ENCODE peak calls at places on chromosome 20, in ten cellular contexts. One of them, this sample, is unnamed.

GRCh38 chr20:34571753-34572152 is 13.2 kb downstream of the MAP1LC3A start:
- DNase-seq in caudate nucleus: no peak
- DNase-seq in activated CD4-positive, alpha-beta T cell treated with anti-CD3 and anti-CD28 coated beads, Interleukin-2, amount 10 ng/mL, durations not matched to agents 24 days and 14 days: no peak
- DNase-seq in stimulated activated CD8-positive, alpha-beta memory T cell treated with anti-CD3 and anti-CD28 coated beads, Interleukin-2, amount 100 ng/mL, for 1 hour: no peak
- DNase-seq in NCI-H2171 treated with DMSO at 0.1 percent for 48 hours: no peak
- DNase-seq in left ventricle myocardium inferior: no peak
- DNase-seq in MV-4-11: no peak
- DNase-seq in hippocampal formation: no peak
- DNase-seq in iPS-NIHi11: no peak
- DNase-seq in fibroblast of lung: no peak
- DNase-seq in this sample: no peak

GRCh38 chr20:35583636-35584560 is 31.7 kb upstream of the SPAG4 start:
- DNase-seq in stimulated activated CD8-positive, alpha-beta memory T cell treated with anti-CD3 and anti-CD28 coated beads, Interleukin-2, amount 100 ng/mL, for 1 hour: no peak
- DNase-seq in NCI-H2171 treated with DMSO at 0.1 percent for 48 hours: no peak
- DNase-seq in MV-4-11: no peak
- DNase-seq in hippocampal formation: no peak
- DNase-seq in caudate nucleus: no peak
- DNase-seq in left ventricle myocardium inferior: no peak
- DNase-seq in iPS-NIHi11: no peak
- DNase-seq in fibroblast of lung: no peak
- DNase-seq in activated CD4-positive, alpha-beta T cell treated with anti-CD3 and anti-CD28 coated beads, Interleukin-2, amount 10 ng/mL, durations not matched to agents 24 days and 14 days: no peak
- DNase-seq in this sample: no peak

GRCh38 chr20:20897922-20898321 is 185.5 kb upstream of the RALGAPA2 start:
- DNase-seq in NCI-H2171 treated with DMSO at 0.1 percent for 48 hours: no peak
- DNase-seq in iPS-NIHi11: peak
- DNase-seq in left ventricle myocardium inferior: no peak
- DNase-seq in stimulated activated CD8-positive, alpha-beta memory T cell treated with anti-CD3 and anti-CD28 coated beads, Interleukin-2, amount 100 ng/mL, for 1 hour: no peak
- DNase-seq in fibroblast of lung: no peak
- DNase-seq in activated CD4-positive, alpha-beta T cell treated with anti-CD3 and anti-CD28 coated beads, Interleukin-2, amount 10 ng/mL, durations not matched to agents 24 days and 14 days: no peak
- DNase-seq in hippocampal formation: no peak
- DNase-seq in caudate nucleus: no peak
- DNase-seq in MV-4-11: no peak
- DNase-seq in this sample: no peak

GRCh38 chr20:8062781-8063180 is 43.2 kb upstream of the TMX4 start:
- DNase-seq in stimulated activated CD8-positive, alpha-beta memory T cell treated with anti-CD3 and anti-CD28 coated beads, Interleukin-2, amount 100 ng/mL, for 1 hour: no peak
- DNase-seq in hippocampal formation: no peak
- DNase-seq in caudate nucleus: no peak
- DNase-seq in MV-4-11: no peak
- DNase-seq in iPS-NIHi11: no peak
- DNase-seq in activated CD4-positive, alpha-beta T cell treated with anti-CD3 and anti-CD28 coated beads, Interleukin-2, amount 10 ng/mL, durations not matched to agents 24 days and 14 days: no peak
- DNase-seq in NCI-H2171 treated with DMSO at 0.1 percent for 48 hours: no peak
- DNase-seq in left ventricle myocardium inferior: no peak
- DNase-seq in fibroblast of lung: peak
- DNase-seq in this sample: no peak

GRCh38 chr20:22925613-22925983 is 109.5 kb upstream of the SSTR4 start:
- DNase-seq in MV-4-11: no peak
- DNase-seq in left ventricle myocardium inferior: no peak
- DNase-seq in stimulated activated CD8-positive, alpha-beta memory T cell treated with anti-CD3 and anti-CD28 coated beads, Interleukin-2, amount 100 ng/mL, for 1 hour: no peak
- DNase-seq in activated CD4-positive, alpha-beta T cell treated with anti-CD3 and anti-CD28 coated beads, Interleukin-2, amount 10 ng/mL, durations not matched to agents 24 days and 14 days: peak
- DNase-seq in hippocampal formation: no peak
- DNase-seq in fibroblast of lung: no peak
- DNase-seq in caudate nucleus: no peak
- DNase-seq in iPS-NIHi11: no peak
- DNase-seq in NCI-H2171 treated with DMSO at 0.1 percent for 48 hours: no peak
- DNase-seq in this sample: no peak

GRCh38 chr20:51860015-51860882 is 57.9 kb upstream of the SALL4 start:
- DNase-seq in NCI-H2171 treated with DMSO at 0.1 percent for 48 hours: no peak
- DNase-seq in iPS-NIHi11: no peak
- DNase-seq in activated CD4-positive, alpha-beta T cell treated with anti-CD3 and anti-CD28 coated beads, Interleukin-2, amount 10 ng/mL, durations not matched to agents 24 days and 14 days: no peak
- DNase-seq in left ventricle myocardium inferior: no peak
- DNase-seq in caudate nucleus: no peak
- DNase-seq in fibroblast of lung: peak
- DNase-seq in stimulated activated CD8-positive, alpha-beta memory T cell treated with anti-CD3 and anti-CD28 coated beads, Interleukin-2, amount 100 ng/mL, for 1 hour: no peak
- DNase-seq in MV-4-11: no peak
- DNase-seq in hippocampal formation: no peak
- DNase-seq in this sample: no peak

GRCh38 chr20:2162823-2163166 is 61.2 kb downstream of the STK35 start:
- DNase-seq in hippocampal formation: no peak
- DNase-seq in fibroblast of lung: no peak
- DNase-seq in activated CD4-positive, alpha-beta T cell treated with anti-CD3 and anti-CD28 coated beads, Interleukin-2, amount 10 ng/mL, durations not matched to agents 24 days and 14 days: no peak
- DNase-seq in NCI-H2171 treated with DMSO at 0.1 percent for 48 hours: no peak
- DNase-seq in iPS-NIHi11: no peak
- DNase-seq in caudate nucleus: no peak
- DNase-seq in left ventricle myocardium inferior: no peak
- DNase-seq in MV-4-11: no peak
- DNase-seq in stimulated activated CD8-positive, alpha-beta memory T cell treated with anti-CD3 and anti-CD28 coated beads, Interleukin-2, amount 100 ng/mL, for 1 hour: no peak
- DNase-seq in this sample: no peak

GRCh38 chr20:37627060-37627766 is 66.6 kb upstream of the CTNNBL1 start:
- DNase-seq in activated CD4-positive, alpha-beta T cell treated with anti-CD3 and anti-CD28 coated beads, Interleukin-2, amount 10 ng/mL, durations not matched to agents 24 days and 14 days: peak
- DNase-seq in caudate nucleus: no peak
- DNase-seq in fibroblast of lung: peak
- DNase-seq in MV-4-11: peak
- DNase-seq in hippocampal formation: peak
- DNase-seq in stimulated activated CD8-positive, alpha-beta memory T cell treated with anti-CD3 and anti-CD28 coated beads, Interleukin-2, amount 100 ng/mL, for 1 hour: no peak
- DNase-seq in NCI-H2171 treated with DMSO at 0.1 percent for 48 hours: peak
- DNase-seq in left ventricle myocardium inferior: peak
- DNase-seq in iPS-NIHi11: peak
- DNase-seq in this sample: no peak

GRCh38 chr20:6819599-6819998 is 52.1 kb downstream of the BMP2 start:
- DNase-seq in hippocampal formation: no peak
- DNase-seq in activated CD4-positive, alpha-beta T cell treated with anti-CD3 and anti-CD28 coated beads, Interleukin-2, amount 10 ng/mL, durations not matched to agents 24 days and 14 days: no peak
- DNase-seq in MV-4-11: no peak
- DNase-seq in caudate nucleus: no peak
- DNase-seq in iPS-NIHi11: no peak
- DNase-seq in fibroblast of lung: no peak
- DNase-seq in stimulated activated CD8-positive, alpha-beta memory T cell treated with anti-CD3 and anti-CD28 coated beads, Interleukin-2, amount 100 ng/mL, for 1 hour: no peak
- DNase-seq in left ventricle myocardium inferior: no peak
- DNase-seq in NCI-H2171 treated with DMSO at 0.1 percent for 48 hours: no peak
- DNase-seq in this sample: no peak

GRCh38 chr20:44255942-44256341 is 8.8 kb downstream of the GDAP1L1 start:
- DNase-seq in stimulated activated CD8-positive, alpha-beta memory T cell treated with anti-CD3 and anti-CD28 coated beads, Interleukin-2, amount 100 ng/mL, for 1 hour: no peak
- DNase-seq in activated CD4-positive, alpha-beta T cell treated with anti-CD3 and anti-CD28 coated beads, Interleukin-2, amount 10 ng/mL, durations not matched to agents 24 days and 14 days: no peak
- DNase-seq in MV-4-11: no peak
- DNase-seq in left ventricle myocardium inferior: no peak
- DNase-seq in caudate nucleus: no peak
- DNase-seq in NCI-H2171 treated with DMSO at 0.1 percent for 48 hours: no peak
- DNase-seq in iPS-NIHi11: no peak
- DNase-seq in hippocampal formation: no peak
- DNase-seq in fibroblast of lung: no peak
- DNase-seq in this sample: no peak

GRCh38 chr20:33622705-33623390 is 39.3 kb upstream of the C20orf144 start:
- DNase-seq in NCI-H2171 treated with DMSO at 0.1 percent for 48 hours: no peak
- DNase-seq in left ventricle myocardium inferior: no peak
- DNase-seq in caudate nucleus: no peak
- DNase-seq in hippocampal formation: no peak
- DNase-seq in activated CD4-positive, alpha-beta T cell treated with anti-CD3 and anti-CD28 coated beads, Interleukin-2, amount 10 ng/mL, durations not matched to agents 24 days and 14 days: no peak
- DNase-seq in MV-4-11: no peak
- DNase-seq in fibroblast of lung: no peak
- DNase-seq in iPS-NIHi11: no peak
- DNase-seq in stimulated activated CD8-positive, alpha-beta memory T cell treated with anti-CD3 and anti-CD28 coated beads, Interleukin-2, amount 100 ng/mL, for 1 hour: no peak
- DNase-seq in this sample: no peak

GRCh38 chr20:63163596-63164560 is 52.1 kb downstream of the YTHDF1 start:
- DNase-seq in hippocampal formation: no peak
- DNase-seq in NCI-H2171 treated with DMSO at 0.1 percent for 48 hours: no peak
- DNase-seq in stimulated activated CD8-positive, alpha-beta memory T cell treated with anti-CD3 and anti-CD28 coated beads, Interleukin-2, amount 100 ng/mL, for 1 hour: no peak
- DNase-seq in left ventricle myocardium inferior: no peak
- DNase-seq in activated CD4-positive, alpha-beta T cell treated with anti-CD3 and anti-CD28 coated beads, Interleukin-2, amount 10 ng/mL, durations not matched to agents 24 days and 14 days: no peak
- DNase-seq in caudate nucleus: peak
- DNase-seq in fibroblast of lung: no peak
- DNase-seq in MV-4-11: no peak
- DNase-seq in iPS-NIHi11: peak
- DNase-seq in this sample: no peak

GRCh38 chr20:50289581-50289980 is 99.0 kb downstream of the CEBPB start:
- DNase-seq in fibroblast of lung: no peak
- DNase-seq in NCI-H2171 treated with DMSO at 0.1 percent for 48 hours: peak
- DNase-seq in activated CD4-positive, alpha-beta T cell treated with anti-CD3 and anti-CD28 coated beads, Interleukin-2, amount 10 ng/mL, durations not matched to agents 24 days and 14 days: no peak
- DNase-seq in iPS-NIHi11: no peak
- DNase-seq in stimulated activated CD8-positive, alpha-beta memory T cell treated with anti-CD3 and anti-CD28 coated beads, Interleukin-2, amount 100 ng/mL, for 1 hour: no peak
- DNase-seq in left ventricle myocardium inferior: no peak
- DNase-seq in MV-4-11: no peak
- DNase-seq in hippocampal formation: no peak
- DNase-seq in caudate nucleus: no peak
- DNase-seq in this sample: no peak

GRCh38 chr20:288956-289692 is 1.4 kb downstream of the C20orf96 start:
- DNase-seq in left ventricle myocardium inferior: no peak
- DNase-seq in iPS-NIHi11: no peak
- DNase-seq in NCI-H2171 treated with DMSO at 0.1 percent for 48 hours: no peak
- DNase-seq in activated CD4-positive, alpha-beta T cell treated with anti-CD3 and anti-CD28 coated beads, Interleukin-2, amount 10 ng/mL, durations not matched to agents 24 days and 14 days: no peak
- DNase-seq in caudate nucleus: no peak
- DNase-seq in fibroblast of lung: no peak
- DNase-seq in hippocampal formation: no peak
- DNase-seq in MV-4-11: peak
- DNase-seq in stimulated activated CD8-positive, alpha-beta memory T cell treated with anti-CD3 and anti-CD28 coated beads, Interleukin-2, amount 100 ng/mL, for 1 hour: no peak
- DNase-seq in this sample: no peak

GRCh38 chr20:37941332-37941731 is 38.4 kb downstream of the VSTM2L start:
- DNase-seq in stimulated activated CD8-positive, alpha-beta memory T cell treated with anti-CD3 and anti-CD28 coated beads, Interleukin-2, amount 100 ng/mL, for 1 hour: no peak
- DNase-seq in MV-4-11: no peak
- DNase-seq in fibroblast of lung: no peak
- DNase-seq in left ventricle myocardium inferior: no peak
- DNase-seq in hippocampal formation: no peak
- DNase-seq in NCI-H2171 treated with DMSO at 0.1 percent for 48 hours: no peak
- DNase-seq in caudate nucleus: no peak
- DNase-seq in iPS-NIHi11: peak
- DNase-seq in activated CD4-positive, alpha-beta T cell treated with anti-CD3 and anti-CD28 coated beads, Interleukin-2, amount 10 ng/mL, durations not matched to agents 24 days and 14 days: no peak
- DNase-seq in this sample: no peak